ENCODE peak calls at places on chromosomes 13 and 19, in nine cellular contexts. V, C, K, N, B, Q, M, H and Z are unnamed samples.

GRCh38 chr13:56735537-56735942 is 405.2 kb upstream of the PRR20A start:
- DNase-seq in M (no peak), N (no peak), K (no peak), H (no peak), Q (no peak), B (no peak), V (no peak), C (no peak), Z (no peak)

GRCh38 chr13:26727633-26728032 is 33.0 kb downstream of the GPR12 start:
- DNase-seq in B (no peak), Q (no peak), M (no peak), H (no peak), N (peak; percentile 56), C (no peak), V (no peak), K (no peak), Z (no peak)

GRCh38 chr13:97848886-97849285 is 104.6 kb upstream of the IPO5 start:
- DNase-seq in Q (no peak), H (no peak), V (no peak), N (no peak), B (no peak), M (no peak), K (no peak), C (no peak), Z (no peak)

GRCh38 chr13:105721056-105721455 is 814.4 kb downstream of the EFNB2 start:
- DNase-seq in Q (no peak), K (no peak), V (no peak), H (no peak), N (no peak), B (peak; percentile 42), C (no peak), M (no peak), Z (no peak)

GRCh38 chr13:47934371-47934770 is 66.7 kb downstream of the SUCLA2 start:
- DNase-seq in V (no peak), B (peak; percentile 53), M (no peak), Q (no peak), C (no peak), K (no peak), N (no peak), H (no peak), Z (no peak)

GRCh38 chr13:107203146-107203847 is 635.4 kb upstream of the ARGLU1 start:
- DNase-seq in V (peak; percentile 27), H (peak; percentile 19), K (no peak), B (no peak), M (peak; percentile 67), N (peak; percentile 34), Q (no peak), C (no peak), Z (peak; percentile 75)

GRCh38 chr13:74290324-74290773 is 156.1 kb upstream of the KLF12 start:
- DNase-seq in C (peak; percentile 79), H (peak; percentile 77), M (peak; percentile 97), N (peak; percentile 49), K (no peak), B (peak; percentile 100), V (peak; percentile 54), Q (peak; percentile 44), Z (peak; percentile 6)

GRCh38 chr19:42401365-42402303 is 11.5 kb upstream of the CNFN start:
- DNase-seq in C (peak; percentile 73), N (peak; percentile 77), Q (no peak), B (peak; percentile 38), K (peak; percentile 29), M (peak; percentile 91), H (peak; percentile 79), V (peak; percentile 84), Z (peak; percentile 94)

GRCh38 chr19:17757125-17757524 is 5.8 kb downstream of the FCHO1 start:
- DNase-seq in V (no peak), M (no peak), K (no peak), Q (no peak), C (peak; percentile 50), H (no peak), N (peak; percentile 79), B (peak; percentile 22), Z (no peak)

DNA sequence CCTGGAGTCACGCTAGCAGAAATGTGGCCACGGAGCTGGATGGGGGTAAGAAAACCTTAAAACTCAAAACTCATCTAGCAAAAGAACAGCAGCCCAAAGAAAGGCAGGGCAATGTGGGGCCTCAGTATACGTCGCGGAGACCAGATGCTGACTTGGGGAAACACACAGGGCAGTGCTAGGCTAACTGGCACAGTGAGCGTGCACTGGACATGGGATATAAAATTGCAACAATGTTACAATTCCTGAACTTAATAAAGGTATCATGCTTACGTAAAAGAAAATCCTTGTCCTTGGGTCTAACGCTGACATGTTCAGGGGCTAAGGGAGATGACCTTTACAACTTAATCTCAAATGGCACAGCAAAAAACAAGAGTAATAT is 40.5 kb downstream of the COL4A1 start:
- DNase-seq in H (no peak), V (no peak), B (no peak), K (no peak), Q (no peak), C (no peak), M (no peak), N (no peak), Z (no peak)
- H3K4me3 ChIP-seq in H (no peak overlapping the region), V (no peak overlapping the region), B (peak overlapping the region; percentile 25), K (peak overlapping the region; percentile 21), Q (no peak overlapping the region), C (no peak overlapping the region), M (no peak overlapping the region), N (no peak overlapping the region), Z (no peak overlapping the region)

GRCh38 chr19:50696065-50696425 is 23.6 kb downstream of the SHANK1 start:
- DNase-seq in V (no peak), M (no peak), Q (no peak), N (no peak), B (no peak), K (no peak), C (no peak), H (no peak), Z (no peak)

GRCh38 chr19:50693064-50693975 is 26.3 kb downstream of the SHANK1 start:
- DNase-seq in B (no peak), K (no peak), Q (no peak), H (no peak), V (no peak), N (no peak), C (no peak), M (no peak), Z (peak; percentile 86)

GRCh38 chr19:50694815-50695145 is 24.8 kb downstream of the SHANK1 start:
- DNase-seq in C (no peak), V (no peak), B (no peak), H (no peak), M (no peak), N (no peak), K (no peak), Q (no peak), Z (no peak)

GRCh38 chr19:50697414-50698124 is 22.0 kb downstream of the SHANK1 start:
- DNase-seq in B (no peak), V (no peak), K (no peak), N (no peak), H (no peak), M (no peak), C (no peak), Q (no peak), Z (no peak)

GRCh38 chr19:50695251-50696064 is 24.1 kb downstream of the SHANK1 start:
- DNase-seq in K (no peak), Q (no peak), H (no peak), B (no peak), N (no peak), M (no peak), C (no peak), V (peak; percentile 56), Z (peak; percentile 96)
- H3K4me3 ChIP-seq in K (no peak overlapping the region), Q (no peak overlapping the region), H (no peak overlapping the region), B (no peak overlapping the region), N (no peak overlapping the region), M (no peak overlapping the region), C (no peak overlapping the region), V (peak overlapping the region; percentile 44), Z (peak overlapping the region; percentile 38)

GRCh38 chr19:917323-918151 is at the start of gene KISS1R:
- DNase-seq in C (peak; percentile 34), K (no peak), H (peak; percentile 65), Q (no peak), M (peak; percentile 69), V (peak; percentile 77), N (peak; percentile 23), B (no peak), Z (peak; percentile 97)

GRCh38 chr19:918481-919156 is 1.5 kb downstream of the KISS1R start:
- DNase-seq in K (no peak), V (no peak), B (no peak), C (no peak), N (peak; percentile 19), Q (no peak), M (no peak), H (no peak), Z (peak; percentile 86)

GRCh38 chr19:919157-920050 is 2.3 kb downstream of the KISS1R start:
- DNase-seq in M (peak; percentile 60), B (no peak), C (no peak), Q (no peak), N (peak; percentile 38), V (no peak), K (no peak), H (peak; percentile 46), Z (peak; percentile 84)

GRCh38 chr19:918152-918437 is 962 bp downstream of the KISS1R start:
- DNase-seq in B (no peak), V (no peak), C (no peak), M (no peak), Q (no peak), K (no peak), N (no peak), H (no peak), Z (no peak)

GRCh38 chr19:916645-917322 is 349 bp upstream of the KISS1R start:
- DNase-seq in N (no peak), Q (no peak), H (no peak), B (no peak), K (no peak), V (no peak), M (no peak), C (no peak), Z (peak; percentile 93)
- H3K4me3 ChIP-seq in N (no peak overlapping the region), Q (peak overlapping the region; percentile 44), H (no peak overlapping the region), B (no peak overlapping the region), K (peak overlapping the region; percentile 59), V (peak overlapping the region; percentile 80), M (no peak overlapping the region), C (no peak overlapping the region), Z (peak overlapping the region; percentile 63)

GRCh38 chr13:99085846-99086148 is 107.9 kb upstream of the DOCK9 start:
- DNase-seq in B (no peak), N (no peak), M (no peak), C (no peak), H (no peak), V (no peak), Q (no peak), K (no peak), Z (no peak)

GRCh38 chr13:99086149-99086868 is 108.4 kb upstream of the DOCK9 start:
- DNase-seq in V (peak; percentile 51), K (no peak), Q (no peak), B (peak; percentile 47), N (peak; percentile 52), H (peak; percentile 62), C (peak; percentile 47), M (peak; percentile 79), Z (peak; percentile 89)

GRCh38 chr13:99083976-99084375 is 106.1 kb upstream of the DOCK9 start:
- DNase-seq in N (no peak), B (no peak), V (no peak), K (no peak), Q (no peak), M (no peak), H (no peak), C (no peak), Z (no peak)

GRCh38 chr13:99086869-99087129 is 108.9 kb upstream of the DOCK9 start:
- DNase-seq in N (no peak), V (peak; percentile 31), C (no peak), K (no peak), M (no peak), H (no peak), Q (no peak), B (peak; percentile 18), Z (no peak)

GRCh38 chr13:99085139-99085845 is 107.4 kb upstream of the DOCK9 start:
- DNase-seq in C (no peak), N (no peak), M (no peak), K (no peak), H (no peak), Q (no peak), B (no peak), V (no peak), Z (peak; percentile 45)
- H3K4me3 ChIP-seq in C (no peak overlapping the region), N (peak overlapping the region; percentile 77), M (no peak overlapping the region), K (peak overlapping the region; percentile 93), H (no peak overlapping the region), Q (peak overlapping the region; percentile 35), B (no peak overlapping the region), V (no peak overlapping the region), Z (peak overlapping the region; percentile 60)